ENCODE peak calls at places on chromosomes 7 and 10, in six cellular contexts. Z is heart left ventricle, C is transverse colon, Y is H54, N is A549, W is esophagus squamous epithelium. X is an unnamed sample.

GRCh38 chr7:6250364-6250833 is 22.0 kb downstream of the CYTH3 start:
- DNase-seq in C (no peak), Y (no peak), N (no peak), Z (no peak), W (no peak), X (no peak)

GRCh38 chr10:15112657-15113056 is 15.5 kb downstream of the RPP38 start:
- DNase-seq in Y (no peak), W (no peak), Z (no peak), N (peak), C (no peak), X (no peak)

GRCh38 chr7:5429253-5429856 is 5.7 kb upstream of the TNRC18 start:
- DNase-seq in N (no peak), Y (no peak), C (peak), W (no peak), Z (peak), X (peak)

GRCh38 chr7:26343320-26343832 is 51.7 kb downstream of the SNX10 start:
- DNase-seq in C (no peak), Y (no peak), W (no peak), Z (no peak), N (no peak), X (no peak)

GRCh38 chr7:116588641-116589594 is 64.1 kb downstream of the CAV1 start:
- DNase-seq in N (peak), Z (no peak), W (no peak), C (no peak), Y (no peak), X (peak)

GRCh38 chr10:60905580-60905979 is 38.4 kb downstream of the RHOBTB1 start:
- DNase-seq in C (peak), N (no peak), Y (no peak), W (no peak), Z (peak), X (no peak)

GRCh38 chr7:70539196-70539595 is 592.7 kb upstream of the GALNT17 start:
- DNase-seq in W (no peak), N (no peak), Z (no peak), C (no peak), Y (no peak), X (no peak)

GRCh38 chr10:4658777-4659176 is 167.2 kb upstream of the AKR1E2 start:
- DNase-seq in N (no peak), Y (no peak), Z (no peak), C (no peak), W (no peak), X (no peak)

GRCh38 chr7:68752485-68752884 is 845.8 kb upstream of the AUTS2 start:
- DNase-seq in Y (no peak), N (no peak), W (no peak), Z (no peak), C (no peak), X (no peak)

GRCh38 chr10:69901623-69902505 is 100.2 kb downstream of the COL13A1 start:
- DNase-seq in Y (peak), C (peak), W (no peak), Z (no peak), N (peak), X (no peak)

GRCh38 chr7:34026481-34027225 is 121.3 kb downstream of the BMPER start:
- DNase-seq in C (no peak), Y (no peak), W (no peak), N (no peak), Z (no peak), X (no peak)

GRCh38 chr10:86654411-86655172 is at the start of gene OPN4:
- DNase-seq in Y (peak), N (no peak), Z (no peak), W (no peak), C (peak), X (no peak)

GRCh38 chr7:17943006-17943405 is 2.7 kb upstream of the SNX13 start:
- DNase-seq in Y (no peak), C (no peak), Z (no peak), W (no peak), N (no peak), X (no peak)

GRCh38 chr10:76902949-76903348 is 734.7 kb downstream of the KCNMA1 start:
- DNase-seq in Z (peak), W (no peak), N (peak), Y (no peak), C (peak), X (peak)

GRCh38 chr7:98879198-98879988 is 1.1 kb downstream of the TRRAP start:
- DNase-seq in C (peak), W (no peak), Y (no peak), Z (no peak), N (peak), X (peak)

GRCh38 chr10:59854571-59854970 is 51.8 kb downstream of the CCDC6 start:
- DNase-seq in C (no peak), Z (no peak), Y (no peak), N (no peak), W (no peak), X (no peak)

GRCh38 chr7:100584677-100585510 is 1.0 kb downstream of the LRCH4 start:
- DNase-seq in Y (no peak), W (no peak), N (peak), Z (no peak), C (peak), X (peak)

GRCh38 chr7:24786306-24786705 is 29.0 kb upstream of the GSDME start:
- DNase-seq in Y (no peak), N (no peak), C (no peak), W (no peak), Z (no peak), X (no peak)

GRCh38 chr10:82668266-82668665 is 793.3 kb downstream of the NRG3 start:
- DNase-seq in Z (no peak), C (no peak), W (no peak), N (no peak), Y (no peak), X (no peak)

GRCh38 chr7:156949541-156950380 is at the start of gene NOM1:
- DNase-seq in N (peak), Z (peak), W (peak), Y (peak), C (peak), X (peak)
- TF ChIP-seq POLR2A in N (peak), Z (peak), W (no peak), Y (peak), C (peak), X (peak)

DNA sequence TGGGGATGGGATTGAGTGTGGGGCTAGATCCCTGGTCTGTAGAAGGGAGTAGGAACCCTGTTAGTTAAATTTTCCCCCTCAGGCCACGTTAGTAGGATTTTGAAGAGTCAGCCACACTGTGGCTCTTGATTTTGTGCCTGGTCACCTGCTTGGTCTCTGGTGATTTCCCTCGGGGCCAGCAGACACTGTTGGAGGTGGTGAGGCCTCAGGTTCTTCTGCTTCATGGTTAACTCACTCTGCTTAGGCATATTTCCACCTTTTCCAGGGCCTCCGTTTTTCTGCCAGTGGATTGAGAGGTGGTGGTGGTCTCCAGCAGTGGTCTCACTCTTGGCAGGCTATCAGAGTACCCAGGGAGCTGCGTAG is 4.1 kb downstream of the TSPAN14 start:
- DNase-seq in W (no peak), Z (no peak), Y (no peak), N (no peak), C (no peak), X (no peak)
- TF ChIP-seq POLR2A in W (no peak), Z (no peak), Y (no peak), N (no peak), C (no peak), X (no peak)

DNA sequence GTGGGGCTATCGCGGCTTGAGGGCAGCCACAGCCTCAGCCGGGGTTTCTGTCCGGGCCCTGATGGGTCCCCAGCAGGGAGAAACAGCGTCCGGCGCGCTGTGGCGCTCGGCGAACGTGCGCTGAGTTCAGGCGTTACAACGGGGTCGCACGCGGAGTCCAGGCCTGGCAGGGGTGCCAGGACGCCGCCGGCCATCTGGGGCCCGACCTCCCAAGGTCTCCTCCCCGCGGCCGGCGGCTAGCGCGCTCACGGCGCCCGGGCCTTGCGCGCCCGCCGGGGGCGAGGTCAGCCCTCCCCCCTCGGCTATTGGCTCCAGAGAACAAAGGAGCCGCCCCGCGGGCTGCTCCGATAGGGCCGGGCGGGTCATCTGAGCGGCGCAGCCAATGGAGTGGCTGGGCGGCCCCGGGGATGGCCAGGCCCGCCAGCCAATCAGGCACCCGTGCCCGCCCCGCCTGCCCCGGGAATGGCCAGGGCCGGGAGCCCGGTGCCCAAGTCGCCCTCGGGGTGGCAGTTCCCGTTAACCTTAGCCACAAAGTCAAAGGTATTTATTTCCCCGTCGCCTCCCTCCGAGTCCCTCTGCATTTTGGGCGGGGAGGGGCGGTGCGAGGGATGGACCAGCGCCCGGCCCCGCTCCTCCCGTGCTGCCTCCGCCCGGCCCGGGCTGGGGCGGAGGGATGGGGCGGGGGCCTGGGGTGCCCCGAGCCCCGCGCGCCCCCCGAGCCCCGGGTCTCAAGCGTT is at the start of gene ZNF775:
- DNase-seq in W (peak), Z (peak), N (peak), Y (peak), C (peak), X (peak)
- TF ChIP-seq POLR2A in W (no peak), Z (peak), N (peak), Y (peak), C (peak), X (peak)

GRCh38 chr10:77983384-77984341 is 45.7 kb downstream of the POLR3A start:
- DNase-seq in W (no peak), Y (peak), N (no peak), Z (no peak), C (no peak), X (no peak)
- TF ChIP-seq POLR2A in W (no peak), Y (no peak), N (no peak), Z (no peak), C (no peak), X (no peak)

GRCh38 chr7:153473189-153473588 is 579.0 kb upstream of the DPP6 start:
- DNase-seq in Z (no peak), C (no peak), N (no peak), W (no peak), Y (no peak), X (no peak)
- TF ChIP-seq POLR2A in Z (no peak), C (no peak), N (no peak), W (no peak), Y (no peak), X (no peak)

GRCh38 chr10:73446926-73447325 is 13.6 kb upstream of the MSS51 start:
- DNase-seq in N (no peak), Z (no peak), C (no peak), W (no peak), Y (no peak), X (no peak)
- TF ChIP-seq POLR2A in N (no peak), Z (no peak), C (no peak), W (no peak), Y (no peak), X (no peak)

GRCh38 chr10:128098631-128099030 is 27.6 kb downstream of the MKI67 start:
- DNase-seq in Z (no peak), Y (no peak), W (no peak), N (no peak), C (no peak), X (no peak)

GRCh38 chr10:128103229-128103714 is 23.0 kb downstream of the MKI67 start:
- DNase-seq in W (no peak), N (no peak), C (no peak), Y (no peak), Z (no peak), X (peak)

GRCh38 chr10:128105383-128105782 is 20.8 kb downstream of the MKI67 start:
- DNase-seq in Y (no peak), Z (no peak), N (no peak), C (no peak), W (no peak), X (no peak)

GRCh38 chr10:128099901-128100300 is 26.3 kb downstream of the MKI67 start:
- DNase-seq in W (no peak), N (no peak), Y (no peak), C (no peak), Z (no peak), X (no peak)

GRCh38 chr10:128102480-128103228 is 23.6 kb downstream of the MKI67 start:
- DNase-seq in W (no peak), N (no peak), Z (no peak), C (peak), Y (no peak), X (no peak)
- TF ChIP-seq POLR2A in W (no peak), N (no peak), Z (no peak), C (no peak), Y (no peak), X (no peak)

X was measured in erythroblast.